ENCODE peak calls at places on chromosome 22, in five cellular contexts. B is effector memory CD8-positive, alpha-beta T cell; W is HT1080; I is T-helper 1 cell; X is stimulated activated CD8-positive, alpha-beta memory T cell treated with anti-CD3 and anti-CD28 coated beads, Interleukin-2, amount 100 ng/mL, for 48 hours. K is an unnamed sample.

GRCh38 chr22:20580179-20580578 is 72.8 kb downstream of the MED15 start:
- DNase-seq in B (no peak), W (no peak), X (no peak), I (no peak), K (no peak)

GRCh38 chr22:27489265-27489675 is 312.3 kb downstream of the MN1 start:
- DNase-seq in I (no peak), B (no peak), X (no peak), W (peak), K (no peak)

GRCh38 chr22:20235453-20235991 is 32.6 kb downstream of the RTN4R start:
- DNase-seq in B (no peak), X (no peak), W (no peak), I (no peak), K (no peak)

GRCh38 chr22:31841029-31841827 is 87.4 kb downstream of the DEPDC5 start:
- DNase-seq in X (no peak), W (no peak), I (no peak), B (no peak), K (no peak)

GRCh38 chr22:20212754-20213699 is 55.1 kb downstream of the RTN4R start:
- DNase-seq in W (no peak), I (no peak), X (no peak), B (peak), K (no peak)

GRCh38 chr22:46737976-46738641 is at the start of gene CERK:
- DNase-seq in B (peak), W (no peak), X (no peak), I (peak), K (peak)

GRCh38 chr22:44727709-44728108 is 24.7 kb upstream of the ARHGAP8 start:
- DNase-seq in I (no peak), B (no peak), X (no peak), W (no peak), K (no peak)

GRCh38 chr22:49827853-49828598 is at the start of gene BRD1:
- DNase-seq in W (no peak), I (no peak), X (peak), B (peak), K (peak)

GRCh38 chr22:29129644-29130201 is 56.9 kb downstream of the KREMEN1 start:
- DNase-seq in X (no peak), W (no peak), I (no peak), B (no peak), K (no peak)

GRCh38 chr22:19974935-19975706 is 33.5 kb upstream of the TXNRD2 start:
- DNase-seq in X (no peak), W (peak), B (no peak), I (no peak), K (no peak)

GRCh38 chr22:25085930-25086901 is 113.4 kb upstream of the CRYBB3 start:
- DNase-seq in B (no peak), X (no peak), W (no peak), I (no peak), K (no peak)

GRCh38 chr22:30474683-30475424 is 3.0 kb upstream of the SEC14L3 start:
- DNase-seq in I (no peak), B (peak), X (no peak), W (no peak), K (peak)

GRCh38 chr22:39433476-39434242 is 23.2 kb upstream of the MGAT3 start:
- DNase-seq in W (no peak), B (no peak), X (no peak), I (no peak), K (no peak)

GRCh38 chr22:33105501-33105911 is 47.3 kb upstream of the SYN3 start:
- DNase-seq in X (no peak), I (no peak), B (no peak), W (peak), K (no peak)

GRCh38 chr22:31496735-31497146 is 405 bp downstream of the SFI1 start:
- DNase-seq in B (no peak), X (peak), I (peak), W (peak), K (peak)

GRCh38 chr22:43060213-43060612 is 29.0 kb downstream of the TTLL1 start:
- DNase-seq in W (no peak), X (peak), I (no peak), B (peak), K (no peak)

GRCh38 chr22:48581821-48582469 is 1245.7 kb downstream of the BRD1 start:
- DNase-seq in B (no peak), I (no peak), W (no peak), X (no peak), K (no peak)

GRCh38 chr22:32866953-32867352 is 65.4 kb downstream of the TIMP3 start:
- DNase-seq in I (no peak), B (no peak), W (no peak), X (no peak), K (no peak)

GRCh38 chr22:23184764-23185113 is 4.4 kb downstream of the BCR start:
- DNase-seq in X (no peak), W (no peak), I (no peak), B (no peak), K (no peak)

GRCh38 chr22:27452916-27453315 is 348.6 kb downstream of the MN1 start:
- DNase-seq in W (no peak), X (no peak), I (no peak), B (no peak), K (no peak)

GRCh38 chr22:39264344-39265116 is 19.7 kb upstream of the PDGFB start:
- DNase-seq in B (no peak), I (no peak), W (no peak), X (no peak), K (no peak)

GRCh38 chr22:38733329-38734202 is 22.2 kb downstream of the SUN2 start:
- DNase-seq in W (no peak), I (no peak), B (peak), X (peak), K (peak)

GRCh38 chr22:26847816-26848215 is 190.4 kb downstream of the MIAT start:
- DNase-seq in X (no peak), W (no peak), I (no peak), B (no peak), K (no peak)

GRCh38 chr22:42080287-42080686 is 787 bp downstream of the SMDT1 start:
- DNase-seq in B (no peak), W (peak), I (no peak), X (no peak), K (no peak)

GRCh38 chr22:31093956-31094622 is 13.0 kb downstream of the SMTN start:
- DNase-seq in I (no peak), W (no peak), X (no peak), B (no peak), K (no peak)

GRCh38 chr22:25027959-25028840 is 75.7 kb downstream of the KIAA1671 start:
- DNase-seq in X (peak), B (no peak), W (peak), I (no peak), K (no peak)

GRCh38 chr22:44398791-44399190 is 86.0 kb upstream of the SHISAL1 start:
- DNase-seq in W (no peak), X (no peak), I (no peak), B (no peak), K (no peak)